ENCODE peak calls at places on chromosome 20, in eight cellular contexts. One of them, this sample, is unnamed.

GRCh38 chr20:20367681-20368413 is at the start of gene INSM1:
- DNase-seq in cardiac muscle cell: no peak
- DNase-seq in CD8-positive, alpha-beta memory T cell: no peak
- DNase-seq in PC-9: no peak
- DNase-seq in NCI-H1105: peak; percentile 100
- DNase-seq in stimulated activated CD4-positive, alpha-beta T cell treated with anti-CD3 and anti-CD28 coated beads, Interleukin-15, amount 100 ng/mL, for 1 hour: no peak
- DNase-seq in CD4-positive, alpha-beta T cell: no peak
- DNase-seq in fibroblast of mammary gland: no peak
- DNase-seq in this sample: no peak

GRCh38 chr20:58547527-58548475 is 32.6 kb upstream of the APCDD1L start:
- DNase-seq in NCI-H1105: no peak
- DNase-seq in CD4-positive, alpha-beta T cell: no peak
- DNase-seq in stimulated activated CD4-positive, alpha-beta T cell treated with anti-CD3 and anti-CD28 coated beads, Interleukin-15, amount 100 ng/mL, for 1 hour: no peak
- DNase-seq in CD8-positive, alpha-beta memory T cell: no peak
- DNase-seq in fibroblast of mammary gland: no peak
- DNase-seq in cardiac muscle cell: no peak
- DNase-seq in PC-9: peak; percentile 12
- DNase-seq in this sample: no peak

GRCh38 chr20:16573011-16573965 is at the start of gene KIF16B:
- DNase-seq in fibroblast of mammary gland: peak; percentile 78
- DNase-seq in CD4-positive, alpha-beta T cell: peak; percentile 65
- DNase-seq in PC-9: peak; percentile 79
- DNase-seq in cardiac muscle cell: peak; percentile 94
- DNase-seq in NCI-H1105: peak; percentile 89
- DNase-seq in stimulated activated CD4-positive, alpha-beta T cell treated with anti-CD3 and anti-CD28 coated beads, Interleukin-15, amount 100 ng/mL, for 1 hour: peak; percentile 61
- DNase-seq in CD8-positive, alpha-beta memory T cell: peak; percentile 81
- DNase-seq in this sample: peak; percentile 72

GRCh38 chr20:51185277-51185676 is 162.4 kb upstream of the KCNG1 start:
- DNase-seq in PC-9: no peak
- DNase-seq in NCI-H1105: no peak
- DNase-seq in cardiac muscle cell: no peak
- DNase-seq in CD4-positive, alpha-beta T cell: no peak
- DNase-seq in fibroblast of mammary gland: peak; percentile 48
- DNase-seq in stimulated activated CD4-positive, alpha-beta T cell treated with anti-CD3 and anti-CD28 coated beads, Interleukin-15, amount 100 ng/mL, for 1 hour: no peak
- DNase-seq in CD8-positive, alpha-beta memory T cell: no peak
- DNase-seq in this sample: no peak

GRCh38 chr20:3227511-3227910 is 11.5 kb downstream of the SLC4A11 start:
- DNase-seq in stimulated activated CD4-positive, alpha-beta T cell treated with anti-CD3 and anti-CD28 coated beads, Interleukin-15, amount 100 ng/mL, for 1 hour: no peak
- DNase-seq in fibroblast of mammary gland: no peak
- DNase-seq in CD8-positive, alpha-beta memory T cell: no peak
- DNase-seq in NCI-H1105: no peak
- DNase-seq in CD4-positive, alpha-beta T cell: no peak
- DNase-seq in cardiac muscle cell: no peak
- DNase-seq in PC-9: no peak
- DNase-seq in this sample: no peak

GRCh38 chr20:48098866-48099265 is 313.6 kb upstream of the SULF2 start:
- DNase-seq in NCI-H1105: no peak
- DNase-seq in stimulated activated CD4-positive, alpha-beta T cell treated with anti-CD3 and anti-CD28 coated beads, Interleukin-15, amount 100 ng/mL, for 1 hour: no peak
- DNase-seq in PC-9: no peak
- DNase-seq in fibroblast of mammary gland: peak; percentile 31
- DNase-seq in CD8-positive, alpha-beta memory T cell: no peak
- DNase-seq in cardiac muscle cell: no peak
- DNase-seq in CD4-positive, alpha-beta T cell: no peak
- DNase-seq in this sample: no peak

GRCh38 chr20:15931897-15932296 is 641.4 kb downstream of the KIF16B start:
- DNase-seq in CD4-positive, alpha-beta T cell: no peak
- DNase-seq in PC-9: no peak
- DNase-seq in CD8-positive, alpha-beta memory T cell: no peak
- DNase-seq in stimulated activated CD4-positive, alpha-beta T cell treated with anti-CD3 and anti-CD28 coated beads, Interleukin-15, amount 100 ng/mL, for 1 hour: no peak
- DNase-seq in cardiac muscle cell: no peak
- DNase-seq in fibroblast of mammary gland: no peak
- DNase-seq in NCI-H1105: no peak
- DNase-seq in this sample: no peak

GRCh38 chr20:37179671-37180524 is 550 bp upstream of the MROH8 start:
- DNase-seq in CD8-positive, alpha-beta memory T cell: no peak
- DNase-seq in NCI-H1105: peak; percentile 14
- DNase-seq in fibroblast of mammary gland: peak; percentile 79
- DNase-seq in PC-9: peak; percentile 74
- DNase-seq in stimulated activated CD4-positive, alpha-beta T cell treated with anti-CD3 and anti-CD28 coated beads, Interleukin-15, amount 100 ng/mL, for 1 hour: no peak
- DNase-seq in CD4-positive, alpha-beta T cell: no peak
- DNase-seq in cardiac muscle cell: no peak
- DNase-seq in this sample: no peak

GRCh38 chr20:25600632-25601031 is 15.3 kb upstream of the NINL start:
- DNase-seq in CD8-positive, alpha-beta memory T cell: no peak
- DNase-seq in NCI-H1105: no peak
- DNase-seq in stimulated activated CD4-positive, alpha-beta T cell treated with anti-CD3 and anti-CD28 coated beads, Interleukin-15, amount 100 ng/mL, for 1 hour: no peak
- DNase-seq in fibroblast of mammary gland: peak; percentile 33
- DNase-seq in PC-9: no peak
- DNase-seq in CD4-positive, alpha-beta T cell: no peak
- DNase-seq in cardiac muscle cell: no peak
- DNase-seq in this sample: no peak

GRCh38 chr20:34753706-34754461 is 49.7 kb downstream of the TP53INP2 start:
- DNase-seq in stimulated activated CD4-positive, alpha-beta T cell treated with anti-CD3 and anti-CD28 coated beads, Interleukin-15, amount 100 ng/mL, for 1 hour: no peak
- DNase-seq in PC-9: no peak
- DNase-seq in cardiac muscle cell: no peak
- DNase-seq in NCI-H1105: no peak
- DNase-seq in fibroblast of mammary gland: no peak
- DNase-seq in CD8-positive, alpha-beta memory T cell: no peak
- DNase-seq in CD4-positive, alpha-beta T cell: no peak
- DNase-seq in this sample: no peak

GRCh38 chr20:17971571-17972013 is 2.8 kb downstream of the MGME1 start:
- DNase-seq in PC-9: peak; percentile 51
- DNase-seq in CD4-positive, alpha-beta T cell: no peak
- DNase-seq in CD8-positive, alpha-beta memory T cell: no peak
- DNase-seq in NCI-H1105: no peak
- DNase-seq in stimulated activated CD4-positive, alpha-beta T cell treated with anti-CD3 and anti-CD28 coated beads, Interleukin-15, amount 100 ng/mL, for 1 hour: no peak
- DNase-seq in cardiac muscle cell: peak; percentile 48
- DNase-seq in fibroblast of mammary gland: peak; percentile 35
- DNase-seq in this sample: no peak

GRCh38 chr20:845226-845868 is 11.8 kb downstream of the FAM110A start:
- DNase-seq in PC-9: no peak
- DNase-seq in stimulated activated CD4-positive, alpha-beta T cell treated with anti-CD3 and anti-CD28 coated beads, Interleukin-15, amount 100 ng/mL, for 1 hour: no peak
- DNase-seq in CD8-positive, alpha-beta memory T cell: peak; percentile 24
- DNase-seq in fibroblast of mammary gland: no peak
- DNase-seq in cardiac muscle cell: no peak
- DNase-seq in NCI-H1105: no peak
- DNase-seq in CD4-positive, alpha-beta T cell: no peak
- DNase-seq in this sample: no peak

GRCh38 chr20:47318596-47319516 is 37.6 kb downstream of the ZMYND8 start:
- DNase-seq in fibroblast of mammary gland: peak; percentile 80
- DNase-seq in stimulated activated CD4-positive, alpha-beta T cell treated with anti-CD3 and anti-CD28 coated beads, Interleukin-15, amount 100 ng/mL, for 1 hour: no peak
- DNase-seq in CD4-positive, alpha-beta T cell: no peak
- DNase-seq in PC-9: peak; percentile 75
- DNase-seq in NCI-H1105: no peak
- DNase-seq in CD8-positive, alpha-beta memory T cell: peak; percentile 2
- DNase-seq in cardiac muscle cell: peak; percentile 84
- DNase-seq in this sample: no peak

GRCh38 chr20:44010162-44010704 is 95.6 kb downstream of the TOX2 start:
- DNase-seq in cardiac muscle cell: no peak
- DNase-seq in PC-9: no peak
- DNase-seq in fibroblast of mammary gland: no peak
- DNase-seq in CD4-positive, alpha-beta T cell: no peak
- DNase-seq in NCI-H1105: peak; percentile 82
- DNase-seq in CD8-positive, alpha-beta memory T cell: peak; percentile 13
- DNase-seq in stimulated activated CD4-positive, alpha-beta T cell treated with anti-CD3 and anti-CD28 coated beads, Interleukin-15, amount 100 ng/mL, for 1 hour: no peak
- DNase-seq in this sample: no peak

This sample was measured in T follicular helper cell.